ENCODE peak calls at places on chromosomes 12 and 14, in ten cellular contexts. One of them, this sample, is unnamed.

GRCh38 chr12:132633901-132634300 is 15.3 kb downstream of the P2RX2 start:
- DNase-seq in EH: no peak
- DNase-seq in activated T-helper 9 cell treated with anti-CD3 and anti-CD28 coated beads, Interleukin-2, amount 50 U/mL, for 16 hours: no peak
- DNase-seq in cardiac muscle cell: no peak
- DNase-seq in activated CD4-positive, CD25-positive, alpha-beta regulatory T cell treated with anti-CD3 and anti-CD28 coated beads, Interleukin-2, amount 50 U/mL, for 72 hours: no peak
- DNase-seq in midbrain: no peak
- DNase-seq in NCI-H69: no peak
- DNase-seq in hippocampal formation: no peak
- DNase-seq in A549: no peak
- DNase-seq in AG09319: no peak
- DNase-seq in this sample: no peak

GRCh38 chr14:91330111-91330696 is 85.7 kb upstream of the GPR68 start:
- DNase-seq in hippocampal formation: no peak
- DNase-seq in EH: no peak
- DNase-seq in activated CD4-positive, CD25-positive, alpha-beta regulatory T cell treated with anti-CD3 and anti-CD28 coated beads, Interleukin-2, amount 50 U/mL, for 72 hours: no peak
- DNase-seq in NCI-H69: no peak
- DNase-seq in midbrain: no peak
- DNase-seq in cardiac muscle cell: no peak
- DNase-seq in activated T-helper 9 cell treated with anti-CD3 and anti-CD28 coated beads, Interleukin-2, amount 50 U/mL, for 16 hours: no peak
- DNase-seq in AG09319: no peak
- DNase-seq in A549: no peak
- DNase-seq in this sample: no peak

GRCh38 chr14:90874599-90874998 is 58.4 kb upstream of the TTC7B start:
- DNase-seq in cardiac muscle cell: no peak
- DNase-seq in NCI-H69: no peak
- DNase-seq in midbrain: no peak
- DNase-seq in A549: no peak
- DNase-seq in EH: no peak
- DNase-seq in activated CD4-positive, CD25-positive, alpha-beta regulatory T cell treated with anti-CD3 and anti-CD28 coated beads, Interleukin-2, amount 50 U/mL, for 72 hours: no peak
- DNase-seq in activated T-helper 9 cell treated with anti-CD3 and anti-CD28 coated beads, Interleukin-2, amount 50 U/mL, for 16 hours: no peak
- DNase-seq in AG09319: no peak
- DNase-seq in hippocampal formation: no peak
- DNase-seq in this sample: no peak

GRCh38 chr14:98014851-98015615 is 1217.9 kb downstream of the VRK1 start:
- DNase-seq in EH: no peak
- DNase-seq in activated CD4-positive, CD25-positive, alpha-beta regulatory T cell treated with anti-CD3 and anti-CD28 coated beads, Interleukin-2, amount 50 U/mL, for 72 hours: no peak
- DNase-seq in hippocampal formation: no peak
- DNase-seq in midbrain: peak
- DNase-seq in cardiac muscle cell: no peak
- DNase-seq in AG09319: no peak
- DNase-seq in A549: no peak
- DNase-seq in NCI-H69: no peak
- DNase-seq in activated T-helper 9 cell treated with anti-CD3 and anti-CD28 coated beads, Interleukin-2, amount 50 U/mL, for 16 hours: no peak
- DNase-seq in this sample: no peak

GRCh38 chr12:10153271-10154144 is 18.4 kb downstream of the OLR1 start:
- DNase-seq in midbrain: peak
- DNase-seq in NCI-H69: peak
- DNase-seq in cardiac muscle cell: peak
- DNase-seq in activated CD4-positive, CD25-positive, alpha-beta regulatory T cell treated with anti-CD3 and anti-CD28 coated beads, Interleukin-2, amount 50 U/mL, for 72 hours: peak
- DNase-seq in activated T-helper 9 cell treated with anti-CD3 and anti-CD28 coated beads, Interleukin-2, amount 50 U/mL, for 16 hours: peak
- DNase-seq in EH: peak
- DNase-seq in hippocampal formation: peak
- DNase-seq in A549: peak
- DNase-seq in AG09319: no peak
- DNase-seq in this sample: peak

GRCh38 chr12:28563286-28563685 is 373.0 kb downstream of the CCDC91 start:
- DNase-seq in EH: peak
- DNase-seq in hippocampal formation: no peak
- DNase-seq in A549: no peak
- DNase-seq in activated T-helper 9 cell treated with anti-CD3 and anti-CD28 coated beads, Interleukin-2, amount 50 U/mL, for 16 hours: no peak
- DNase-seq in AG09319: peak
- DNase-seq in midbrain: no peak
- DNase-seq in NCI-H69: no peak
- DNase-seq in activated CD4-positive, CD25-positive, alpha-beta regulatory T cell treated with anti-CD3 and anti-CD28 coated beads, Interleukin-2, amount 50 U/mL, for 72 hours: no peak
- DNase-seq in cardiac muscle cell: no peak
- DNase-seq in this sample: no peak

GRCh38 chr12:78571953-78572352 is 292.6 kb upstream of the SYT1 start:
- DNase-seq in hippocampal formation: no peak
- DNase-seq in NCI-H69: peak
- DNase-seq in EH: no peak
- DNase-seq in midbrain: no peak
- DNase-seq in A549: no peak
- DNase-seq in AG09319: no peak
- DNase-seq in activated CD4-positive, CD25-positive, alpha-beta regulatory T cell treated with anti-CD3 and anti-CD28 coated beads, Interleukin-2, amount 50 U/mL, for 72 hours: no peak
- DNase-seq in activated T-helper 9 cell treated with anti-CD3 and anti-CD28 coated beads, Interleukin-2, amount 50 U/mL, for 16 hours: no peak
- DNase-seq in cardiac muscle cell: no peak
- DNase-seq in this sample: no peak

GRCh38 chr12:21939435-21939834 is 1.8 kb downstream of the ABCC9 start:
- DNase-seq in EH: no peak
- DNase-seq in cardiac muscle cell: no peak
- DNase-seq in hippocampal formation: no peak
- DNase-seq in activated CD4-positive, CD25-positive, alpha-beta regulatory T cell treated with anti-CD3 and anti-CD28 coated beads, Interleukin-2, amount 50 U/mL, for 72 hours: no peak
- DNase-seq in A549: no peak
- DNase-seq in NCI-H69: peak
- DNase-seq in midbrain: no peak
- DNase-seq in AG09319: no peak
- DNase-seq in activated T-helper 9 cell treated with anti-CD3 and anti-CD28 coated beads, Interleukin-2, amount 50 U/mL, for 16 hours: no peak
- DNase-seq in this sample: no peak

GRCh38 chr12:55743131-55743921 is 404 bp downstream of the GDF11 start:
- DNase-seq in activated T-helper 9 cell treated with anti-CD3 and anti-CD28 coated beads, Interleukin-2, amount 50 U/mL, for 16 hours: peak
- DNase-seq in cardiac muscle cell: peak
- DNase-seq in midbrain: no peak
- DNase-seq in activated CD4-positive, CD25-positive, alpha-beta regulatory T cell treated with anti-CD3 and anti-CD28 coated beads, Interleukin-2, amount 50 U/mL, for 72 hours: peak
- DNase-seq in hippocampal formation: no peak
- DNase-seq in AG09319: no peak
- DNase-seq in NCI-H69: peak
- DNase-seq in A549: peak
- DNase-seq in EH: peak
- DNase-seq in this sample: no peak

GRCh38 chr12:56029666-56030293 is 8.9 kb downstream of the IKZF4 start:
- DNase-seq in NCI-H69: peak
- DNase-seq in activated T-helper 9 cell treated with anti-CD3 and anti-CD28 coated beads, Interleukin-2, amount 50 U/mL, for 16 hours: no peak
- DNase-seq in hippocampal formation: peak
- DNase-seq in A549: peak
- DNase-seq in EH: peak
- DNase-seq in midbrain: peak
- DNase-seq in activated CD4-positive, CD25-positive, alpha-beta regulatory T cell treated with anti-CD3 and anti-CD28 coated beads, Interleukin-2, amount 50 U/mL, for 72 hours: no peak
- DNase-seq in cardiac muscle cell: peak
- DNase-seq in AG09319: no peak
- DNase-seq in this sample: no peak

GRCh38 chr14:38221077-38221476 is 13.4 kb downstream of the SSTR1 start:
- DNase-seq in activated CD4-positive, CD25-positive, alpha-beta regulatory T cell treated with anti-CD3 and anti-CD28 coated beads, Interleukin-2, amount 50 U/mL, for 72 hours: no peak
- DNase-seq in A549: no peak
- DNase-seq in cardiac muscle cell: no peak
- DNase-seq in AG09319: no peak
- DNase-seq in midbrain: no peak
- DNase-seq in NCI-H69: no peak
- DNase-seq in EH: no peak
- DNase-seq in hippocampal formation: no peak
- DNase-seq in activated T-helper 9 cell treated with anti-CD3 and anti-CD28 coated beads, Interleukin-2, amount 50 U/mL, for 16 hours: no peak
- DNase-seq in this sample: no peak

GRCh38 chr12:131370791-131371579 is 339.9 kb upstream of the SFSWAP start:
- DNase-seq in A549: no peak
- DNase-seq in AG09319: no peak
- DNase-seq in activated T-helper 9 cell treated with anti-CD3 and anti-CD28 coated beads, Interleukin-2, amount 50 U/mL, for 16 hours: no peak
- DNase-seq in midbrain: no peak
- DNase-seq in cardiac muscle cell: no peak
- DNase-seq in EH: no peak
- DNase-seq in hippocampal formation: no peak
- DNase-seq in activated CD4-positive, CD25-positive, alpha-beta regulatory T cell treated with anti-CD3 and anti-CD28 coated beads, Interleukin-2, amount 50 U/mL, for 72 hours: no peak
- DNase-seq in NCI-H69: no peak
- DNase-seq in this sample: no peak

GRCh38 chr14:99378782-99379214 is 101.9 kb downstream of the SETD3 start:
- DNase-seq in activated CD4-positive, CD25-positive, alpha-beta regulatory T cell treated with anti-CD3 and anti-CD28 coated beads, Interleukin-2, amount 50 U/mL, for 72 hours: no peak
- DNase-seq in hippocampal formation: no peak
- DNase-seq in cardiac muscle cell: no peak
- DNase-seq in NCI-H69: no peak
- DNase-seq in EH: peak
- DNase-seq in activated T-helper 9 cell treated with anti-CD3 and anti-CD28 coated beads, Interleukin-2, amount 50 U/mL, for 16 hours: no peak
- DNase-seq in midbrain: no peak
- DNase-seq in AG09319: no peak
- DNase-seq in A549: peak
- DNase-seq in this sample: no peak